ENCODE peak calls at places on chromosomes 7 and 10, in nine cellular contexts. H is WTC11, T is neural progenitor cell, K is Panc1, D is AG04450, C is HFFc6, O is retinal pigment epithelial cell, A is glutamatergic neuron, Q is GM12865. F is an unnamed sample.

GRCh38 chr10:58661336-58661735 is 148.7 kb downstream of the BICC1 start:
- DNase-seq in D (no peak), Q (no peak), H (no peak), K (no peak), O (no peak), C (peak; percentile 64), T (no peak), A (no peak), F (no peak)

GRCh38 chr10:130111848-130112180 is 1.2 kb upstream of the C10orf143 start:
- DNase-seq in O (no peak), C (no peak), D (no peak), H (no peak), A (no peak), Q (peak; percentile 62), K (no peak), T (no peak), F (no peak)

GRCh38 chr7:120360918-120361317 is 87.9 kb downstream of the KCND2 start:
- DNase-seq in Q (peak; percentile 78), A (no peak), H (no peak), D (no peak), T (no peak), O (no peak), C (no peak), K (no peak), F (no peak)

GRCh38 chr10:86066696-86067095 is 299.9 kb downstream of the GRID1 start:
- DNase-seq in T (no peak), H (no peak), A (no peak), O (no peak), K (no peak), Q (no peak), D (no peak), C (no peak), F (no peak)

GRCh38 chr7:40721344-40721949 is 586.6 kb downstream of the SUGCT start:
- DNase-seq in Q (no peak), O (no peak), T (no peak), A (no peak), C (peak; percentile 24), H (no peak), D (no peak), K (no peak), F (no peak)

GRCh38 chr10:73814896-73815718 is 3.7 kb upstream of the NDST2 start:
- DNase-seq in D (no peak), A (no peak), C (no peak), T (peak; percentile 40), H (peak; percentile 42), O (no peak), Q (no peak), K (no peak), F (no peak)

GRCh38 chr10:57696641-57697040 is 571.1 kb downstream of the IPMK start:
- DNase-seq in H (no peak), C (peak; percentile 89), K (peak; percentile 52), Q (no peak), O (peak; percentile 82), D (no peak), A (no peak), T (no peak), F (no peak)

GRCh38 chr7:138898255-138898654 is 82.9 kb downstream of the KIAA1549 start:
- DNase-seq in T (no peak), H (no peak), O (no peak), K (no peak), A (no peak), Q (peak; percentile 45), D (no peak), C (no peak), F (no peak)

GRCh38 chr7:125089171-125089570 is 159.5 kb upstream of the POT1 start:
- DNase-seq in O (no peak), C (no peak), Q (no peak), D (no peak), T (no peak), A (no peak), K (no peak), H (no peak), F (no peak)

GRCh38 chr7:76515999-76516443 is 5.7 kb downstream of the UPK3B start:
- DNase-seq in A (peak; percentile 84), H (peak; percentile 91), K (no peak), D (no peak), Q (peak; percentile 62), C (no peak), T (no peak), O (no peak), F (no peak)
- TF ChIP-seq CTCF in A (peak; percentile 69), H (peak; percentile 84), K (no peak), D (no peak), Q (peak; percentile 87), C (no peak), T (no peak), O (peak; percentile 93), F (no peak)

GRCh38 chr10:84098667-84099066 is 40.6 kb upstream of the GHITM start:
- DNase-seq in O (no peak), T (no peak), D (no peak), Q (no peak), K (no peak), C (no peak), H (no peak), A (no peak), F (no peak)

GRCh38 chr10:84095821-84096497 is 43.4 kb upstream of the GHITM start:
- DNase-seq in C (no peak), O (peak; percentile 43), K (no peak), H (no peak), T (no peak), Q (no peak), D (no peak), A (no peak), F (no peak)

GRCh38 chr10:84097787-84098353 is 41.4 kb upstream of the GHITM start:
- DNase-seq in Q (peak; percentile 6), K (no peak), C (no peak), A (no peak), H (no peak), O (no peak), T (peak; percentile 63), D (no peak), F (no peak)
- TF ChIP-seq CTCF in Q (peak; percentile 42), K (peak; percentile 78), C (peak; percentile 77), A (peak; percentile 51), H (no peak), O (peak; percentile 66), T (peak; percentile 81), D (peak; percentile 58), F (peak; percentile 54)

GRCh38 chr7:90613088-90613498 is 17.0 kb downstream of the CDK14 start:
- DNase-seq in H (no peak), C (no peak), K (no peak), D (no peak), T (no peak), O (no peak), A (no peak), Q (peak; percentile 77), F (no peak)
- TF ChIP-seq CTCF in H (no peak), C (no peak), K (no peak), D (no peak), T (no peak), O (no peak), A (no peak), Q (no peak), F (no peak)

DNA sequence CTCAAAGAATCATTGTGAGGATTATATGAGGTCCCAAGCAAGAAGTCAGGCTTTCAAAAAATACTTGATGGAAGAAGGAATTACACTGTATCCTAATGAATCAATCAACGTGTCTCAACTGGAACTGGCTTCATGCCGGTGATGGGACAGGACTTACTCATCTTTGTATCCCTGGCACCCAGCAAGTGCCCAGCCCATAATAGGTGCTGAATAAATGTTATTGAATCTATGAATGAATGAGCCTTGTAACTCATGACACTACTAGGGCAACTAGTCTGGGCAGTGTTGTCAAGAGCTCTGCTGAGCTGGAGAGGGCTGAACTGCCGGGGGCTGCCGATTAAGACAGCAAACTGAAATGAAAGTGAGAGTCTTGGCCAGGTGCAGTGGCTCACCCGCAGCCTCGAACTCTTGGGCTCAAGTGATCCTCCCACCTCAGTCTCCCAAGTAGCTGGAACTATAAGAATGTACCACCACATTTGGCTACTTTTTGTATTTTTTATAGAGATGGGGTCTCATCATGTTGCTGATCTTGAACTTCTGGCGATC is 87.2 kb upstream of the KIF5B start:
- DNase-seq in T (no peak), O (no peak), H (no peak), D (no peak), A (no peak), K (no peak), Q (no peak), C (no peak), F (no peak)
- TF ChIP-seq CTCF in T (no peak), O (no peak), H (no peak), D (no peak), A (no peak), K (no peak), Q (no peak), C (no peak), F (no peak)

GRCh38 chr7:100897772-100898454 is 2.2 kb upstream of the ACHE start:
- DNase-seq in H (no peak), T (no peak), A (no peak), O (no peak), C (no peak), K (no peak), Q (no peak), D (no peak), F (no peak)

GRCh38 chr7:100895701-100895955 is at the start of gene ACHE:
- DNase-seq in K (no peak), Q (no peak), D (no peak), H (no peak), A (no peak), C (no peak), T (no peak), O (no peak), F (no peak)

GRCh38 chr7:100895956-100896742 is 461 bp upstream of the ACHE start:
- DNase-seq in O (no peak), D (no peak), T (peak; percentile 70), C (no peak), A (peak; percentile 73), K (no peak), Q (no peak), H (peak; percentile 57), F (peak; percentile 57)

GRCh38 chr7:100896743-100897051 is 1.0 kb upstream of the ACHE start:
- DNase-seq in O (no peak), Q (no peak), H (peak; percentile 46), T (no peak), A (no peak), C (no peak), D (no peak), K (no peak), F (peak; percentile 49)

GRCh38 chr7:100897111-100897608 is 1.5 kb upstream of the ACHE start:
- DNase-seq in H (peak; percentile 38), Q (no peak), C (no peak), D (no peak), A (peak; percentile 79), T (peak; percentile 69), O (no peak), K (no peak), F (peak; percentile 79)
- TF ChIP-seq CTCF in H (peak; percentile 74), Q (peak; percentile 73), C (peak; percentile 92), D (peak; percentile 70), A (peak; percentile 87), T (peak; percentile 85), O (peak; percentile 66), K (peak; percentile 94), F (peak; percentile 62)